ENCODE peak calls at places on chromosome 17, in five cellular contexts. Q, S, O, P and E are unnamed samples.

GRCh38 chr17:59837362-59838195 is 55.2 kb downstream of the TUBD1 start:
- DNase-seq in Q (peak), S (peak), O (no peak), P (peak), E (peak)

GRCh38 chr17:7987112-7987893 is 15.1 kb upstream of the GUCY2D start:
- DNase-seq in Q (no peak), S (no peak), O (no peak), P (no peak), E (no peak)

GRCh38 chr17:4854181-4854681 is 21.1 kb downstream of the MINK1 start:
- DNase-seq in Q (no peak), S (no peak), O (no peak), P (no peak), E (no peak)

GRCh38 chr17:44971776-44972483 is 3.8 kb upstream of the C1QL1 start:
- DNase-seq in Q (no peak), S (no peak), O (no peak), P (no peak), E (no peak)

GRCh38 chr17:82237083-82237745 is 8.4 kb downstream of the SLC16A3 start:
- DNase-seq in Q (no peak), S (no peak), O (no peak), P (no peak), E (no peak)

GRCh38 chr17:81541123-81541522 is 11.0 kb downstream of the FAAP100 start:
- DNase-seq in Q (no peak), S (no peak), O (no peak), P (no peak), E (no peak)

GRCh38 chr17:8469964-8470363 is 34.3 kb downstream of the NDEL1 start:
- DNase-seq in Q (peak), S (no peak), O (no peak), P (no peak), E (no peak)

GRCh38 chr17:10224592-10225195 is 26.3 kb upstream of the GAS7 start:
- DNase-seq in Q (no peak), S (no peak), O (no peak), P (no peak), E (no peak)

GRCh38 chr17:70775667-70776066 is 606.3 kb downstream of the KCNJ2 start:
- DNase-seq in Q (no peak), S (no peak), O (no peak), P (no peak), E (no peak)

GRCh38 chr17:69539274-69539673 is 124.8 kb downstream of the MAP2K6 start:
- DNase-seq in Q (no peak), S (no peak), O (no peak), P (no peak), E (no peak)

GRCh38 chr17:81898029-81898866 is 3.8 kb upstream of the NPB start:
- DNase-seq in Q (no peak), S (no peak), O (no peak), P (no peak), E (no peak)

GRCh38 chr17:76867578-76868175 is 527 bp upstream of the MGAT5B start:
- DNase-seq in Q (no peak), S (no peak), O (no peak), P (no peak), E (no peak)

GRCh38 chr17:7843536-7844291 is 9.7 kb downstream of the KDM6B start:
- DNase-seq in Q (peak), S (peak), O (peak), P (peak), E (peak)

GRCh38 chr17:16419929-16420271 is 4.5 kb downstream of the TRPV2 start:
- DNase-seq in Q (no peak), S (no peak), O (no peak), P (no peak), E (no peak)

GRCh38 chr17:41624208-41625101 is at the start of gene KRT17:
- DNase-seq in Q (no peak), S (no peak), O (no peak), P (no peak), E (peak)

GRCh38 chr17:76562734-76563148 is 22.9 kb downstream of the PRCD start:
- DNase-seq in Q (no peak), S (peak), O (no peak), P (no peak), E (no peak)

GRCh38 chr17:7058831-7059447 is 15.0 kb upstream of the SLC16A11 start:
- DNase-seq in Q (no peak), S (no peak), O (no peak), P (no peak), E (no peak)

GRCh38 chr17:50817142-50817751 is 18.1 kb upstream of the WFIKKN2 start:
- DNase-seq in Q (peak), S (peak), O (peak), P (peak), E (no peak)

GRCh38 chr17:36509272-36509985 is 22.9 kb downstream of the ZNHIT3 start:
- DNase-seq in Q (no peak), S (no peak), O (no peak), P (no peak), E (peak)

GRCh38 chr17:43665038-43665386 is 3.3 kb upstream of the MEOX1 start:
- DNase-seq in Q (no peak), S (no peak), O (no peak), P (no peak), E (no peak)

GRCh38 chr17:80142929-80143328 is 4.0 kb downstream of the EIF4A3 start:
- DNase-seq in Q (no peak), S (no peak), O (no peak), P (no peak), E (no peak)

GRCh38 chr17:47884427-47884740 is 11.7 kb upstream of the SP2 start:
- DNase-seq in Q (no peak), S (no peak), O (no peak), P (no peak), E (no peak)

GRCh38 chr17:7959503-7960253 is 27.7 kb downstream of the CNTROB start:
- DNase-seq in Q (no peak), S (no peak), O (no peak), P (no peak), E (no peak)

GRCh38 chr17:36761203-36761945 is 160.0 kb downstream of the MRM1 start:
- DNase-seq in Q (no peak), S (peak), O (no peak), P (no peak), E (no peak)

GRCh38 chr17:83098241-83099085 is 19.1 kb downstream of the METRNL start:
- DNase-seq in Q (no peak), S (no peak), O (no peak), P (no peak), E (no peak)

GRCh38 chr17:82917656-82918345 is 78.0 kb upstream of the ZNF750 start:
- DNase-seq in Q (no peak), S (peak), O (no peak), P (peak), E (no peak)

GRCh38 chr17:18315498-18316360 is 636 bp downstream of the SMCR8 start:
- DNase-seq in Q (no peak), S (peak), O (peak), P (peak), E (peak)

GRCh38 chr17:31294839-31295488 is 2.1 kb downstream of the OMG start:
- DNase-seq in Q (no peak), S (no peak), O (no peak), P (no peak), E (no peak)

GRCh38 chr17:6592193-6592592 is 35.8 kb upstream of the PITPNM3 start:
- DNase-seq in Q (no peak), S (no peak), O (no peak), P (no peak), E (no peak)

GRCh38 chr17:51395621-51396020 is 135.3 kb downstream of the UTP18 start:
- DNase-seq in Q (no peak), S (no peak), O (no peak), P (no peak), E (no peak)

GRCh38 chr17:4167786-4168185 is 24.8 kb downstream of the CYB5D2 start:
- DNase-seq in Q (no peak), S (no peak), O (no peak), P (no peak), E (peak)

GRCh38 chr17:1073241-1073962 is 76.5 kb downstream of the TIMM22 start:
- DNase-seq in Q (no peak), S (no peak), O (no peak), P (no peak), E (peak)

GRCh38 chr17:29209073-29209472 is 28.9 kb upstream of the MYO18A start:
- DNase-seq in Q (no peak), S (no peak), O (no peak), P (no peak), E (no peak)

GRCh38 chr17:32185875-32186274 is 43.6 kb downstream of the RHOT1 start:
- DNase-seq in Q (no peak), S (no peak), O (no peak), P (no peak), E (no peak)